ENCODE peak calls at places on chromosome 7, in five cellular contexts. One of them, this sample, is unnamed.

GRCh38 chr7:78953090-78953489 is 500.4 kb downstream of the MAGI2 start:
- DNase-seq in astrocyte of the spinal cord: no peak
- DNase-seq in thoracic aorta: no peak
- DNase-seq in mesendoderm: no peak
- DNase-seq in dorsolateral prefrontal cortex: no peak
- DNase-seq in this sample: no peak

GRCh38 chr7:5607958-5608656 is 173.4 kb downstream of the RNF216 start:
- DNase-seq in dorsolateral prefrontal cortex: no peak
- DNase-seq in thoracic aorta: no peak
- DNase-seq in astrocyte of the spinal cord: no peak
- DNase-seq in mesendoderm: peak
- DNase-seq in this sample: no peak

GRCh38 chr7:96833701-96834453 is 124.2 kb upstream of the SEM1 start:
- DNase-seq in astrocyte of the spinal cord: peak
- DNase-seq in mesendoderm: no peak
- DNase-seq in thoracic aorta: no peak
- DNase-seq in dorsolateral prefrontal cortex: no peak
- DNase-seq in this sample: no peak

GRCh38 chr7:134200970-134201369 is 73.8 kb downstream of the LRGUK start:
- DNase-seq in astrocyte of the spinal cord: no peak
- DNase-seq in dorsolateral prefrontal cortex: no peak
- DNase-seq in mesendoderm: no peak
- DNase-seq in thoracic aorta: no peak
- DNase-seq in this sample: no peak

GRCh38 chr7:151434549-151434948 is 5.4 kb downstream of the CRYGN start:
- DNase-seq in mesendoderm: no peak
- DNase-seq in astrocyte of the spinal cord: no peak
- DNase-seq in thoracic aorta: no peak
- DNase-seq in dorsolateral prefrontal cortex: no peak
- DNase-seq in this sample: no peak

GRCh38 chr7:157113607-157114006 is 25.1 kb upstream of the UBE3C start:
- DNase-seq in mesendoderm: no peak
- DNase-seq in astrocyte of the spinal cord: no peak
- DNase-seq in thoracic aorta: no peak
- DNase-seq in dorsolateral prefrontal cortex: no peak
- DNase-seq in this sample: peak

GRCh38 chr7:143447500-143447899 is 4.2 kb downstream of the TAS2R60 start:
- DNase-seq in thoracic aorta: no peak
- DNase-seq in mesendoderm: no peak
- DNase-seq in astrocyte of the spinal cord: no peak
- DNase-seq in dorsolateral prefrontal cortex: no peak
- DNase-seq in this sample: no peak

GRCh38 chr7:30563326-30563942 is 31.2 kb upstream of the GARS1 start:
- DNase-seq in thoracic aorta: no peak
- DNase-seq in astrocyte of the spinal cord: peak
- DNase-seq in mesendoderm: no peak
- DNase-seq in dorsolateral prefrontal cortex: no peak
- DNase-seq in this sample: no peak

GRCh38 chr7:87218941-87219544 is 489 bp downstream of the TMEM243 start:
- DNase-seq in mesendoderm: peak
- DNase-seq in dorsolateral prefrontal cortex: peak
- DNase-seq in thoracic aorta: no peak
- DNase-seq in astrocyte of the spinal cord: peak
- DNase-seq in this sample: peak

GRCh38 chr7:44066494-44067063 is 1.2 kb upstream of the PGAM2 start:
- DNase-seq in mesendoderm: no peak
- DNase-seq in astrocyte of the spinal cord: no peak
- DNase-seq in thoracic aorta: no peak
- DNase-seq in dorsolateral prefrontal cortex: no peak
- DNase-seq in this sample: peak

GRCh38 chr7:148700693-148701092 is 2.0 kb downstream of the CUL1 start:
- DNase-seq in astrocyte of the spinal cord: peak
- DNase-seq in dorsolateral prefrontal cortex: no peak
- DNase-seq in mesendoderm: peak
- DNase-seq in thoracic aorta: no peak
- DNase-seq in this sample: no peak

GRCh38 chr7:73717025-73717807 is 2.3 kb downstream of the STX1A start:
- DNase-seq in dorsolateral prefrontal cortex: peak
- DNase-seq in astrocyte of the spinal cord: peak
- DNase-seq in mesendoderm: no peak
- DNase-seq in thoracic aorta: no peak
- DNase-seq in this sample: no peak

GRCh38 chr7:81430150-81430549 is 339.7 kb downstream of the HGF start:
- DNase-seq in dorsolateral prefrontal cortex: no peak
- DNase-seq in thoracic aorta: no peak
- DNase-seq in astrocyte of the spinal cord: no peak
- DNase-seq in mesendoderm: peak
- DNase-seq in this sample: no peak

GRCh38 chr7:120805636-120806388 is 52.1 kb downstream of the TSPAN12 start:
- DNase-seq in thoracic aorta: no peak
- DNase-seq in dorsolateral prefrontal cortex: peak
- DNase-seq in mesendoderm: peak
- DNase-seq in astrocyte of the spinal cord: peak
- DNase-seq in this sample: no peak

GRCh38 chr7:142797342-142797798 is 26.6 kb downstream of the PRSS2 start:
- DNase-seq in thoracic aorta: no peak
- DNase-seq in astrocyte of the spinal cord: no peak
- DNase-seq in mesendoderm: peak
- DNase-seq in dorsolateral prefrontal cortex: no peak
- DNase-seq in this sample: peak

GRCh38 chr7:131556055-131556911 is at the start of gene PODXL:
- DNase-seq in dorsolateral prefrontal cortex: no peak
- DNase-seq in astrocyte of the spinal cord: peak
- DNase-seq in thoracic aorta: no peak
- DNase-seq in mesendoderm: peak
- DNase-seq in this sample: peak

DNA sequence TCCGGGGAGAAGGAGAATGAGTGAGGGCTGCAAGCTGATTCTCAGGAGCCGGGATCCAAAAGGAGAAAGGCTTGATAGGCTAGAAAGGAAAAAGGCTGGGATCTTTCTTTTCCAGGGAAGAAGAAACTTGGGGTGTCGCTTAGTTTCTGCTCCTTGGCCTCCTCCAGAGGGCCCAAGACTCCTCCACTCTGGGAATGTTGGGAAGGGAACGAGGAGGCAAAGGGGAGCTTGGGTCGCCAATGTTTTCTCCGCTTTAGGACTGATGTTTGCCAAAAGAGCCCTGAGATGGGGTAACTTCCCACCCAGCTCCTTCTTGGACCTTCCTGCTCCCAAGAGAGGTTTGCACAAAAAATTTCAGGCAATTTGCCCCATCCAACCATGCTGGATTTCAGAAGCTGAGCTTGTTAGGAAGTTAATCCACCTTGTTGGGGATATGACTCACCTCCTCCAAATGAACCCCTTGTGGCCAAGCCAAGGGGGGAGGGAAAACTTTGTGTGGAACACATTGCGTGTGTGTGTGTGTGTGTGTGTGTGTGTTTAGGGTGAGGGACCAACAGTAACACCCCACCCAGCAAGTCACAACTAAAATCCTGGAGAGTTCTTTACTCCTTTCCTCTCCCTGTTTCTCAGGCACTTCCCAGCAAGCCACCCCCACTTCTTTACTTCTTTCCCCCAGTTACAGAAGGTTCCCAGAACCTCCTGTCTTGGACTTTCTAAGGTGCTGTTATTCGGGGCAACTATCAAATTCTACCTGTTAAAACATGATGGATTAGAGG is 8.7 kb upstream of the HOXA2 start:
- DNase-seq in mesendoderm: no peak
- DNase-seq in thoracic aorta: no peak
- DNase-seq in astrocyte of the spinal cord: peak
- DNase-seq in dorsolateral prefrontal cortex: no peak
- DNase-seq in this sample: no peak
- H3K4me3 ChIP-seq in mesendoderm: no peak
- H3K4me3 ChIP-seq in thoracic aorta: peak
- H3K4me3 ChIP-seq in astrocyte of the spinal cord: peak
- H3K4me3 ChIP-seq in dorsolateral prefrontal cortex: no peak
- H3K4me3 ChIP-seq in this sample: no peak

GRCh38 chr7:1514407-1514806 is 10.2 kb upstream of the INTS1 start:
- DNase-seq in astrocyte of the spinal cord: no peak
- DNase-seq in dorsolateral prefrontal cortex: no peak
- DNase-seq in thoracic aorta: no peak
- DNase-seq in mesendoderm: no peak
- DNase-seq in this sample: no peak

GRCh38 chr7:1513657-1514095 is 9.5 kb upstream of the INTS1 start:
- DNase-seq in dorsolateral prefrontal cortex: peak
- DNase-seq in astrocyte of the spinal cord: peak
- DNase-seq in thoracic aorta: no peak
- DNase-seq in mesendoderm: no peak
- DNase-seq in this sample: no peak

GRCh38 chr7:1511829-1512422 is 7.7 kb upstream of the INTS1 start:
- DNase-seq in astrocyte of the spinal cord: no peak
- DNase-seq in thoracic aorta: no peak
- DNase-seq in mesendoderm: no peak
- DNase-seq in dorsolateral prefrontal cortex: no peak
- DNase-seq in this sample: peak

GRCh38 chr7:1514993-1515392 is 10.8 kb upstream of the INTS1 start:
- DNase-seq in astrocyte of the spinal cord: no peak
- DNase-seq in dorsolateral prefrontal cortex: no peak
- DNase-seq in thoracic aorta: no peak
- DNase-seq in mesendoderm: no peak
- DNase-seq in this sample: no peak

DNA sequence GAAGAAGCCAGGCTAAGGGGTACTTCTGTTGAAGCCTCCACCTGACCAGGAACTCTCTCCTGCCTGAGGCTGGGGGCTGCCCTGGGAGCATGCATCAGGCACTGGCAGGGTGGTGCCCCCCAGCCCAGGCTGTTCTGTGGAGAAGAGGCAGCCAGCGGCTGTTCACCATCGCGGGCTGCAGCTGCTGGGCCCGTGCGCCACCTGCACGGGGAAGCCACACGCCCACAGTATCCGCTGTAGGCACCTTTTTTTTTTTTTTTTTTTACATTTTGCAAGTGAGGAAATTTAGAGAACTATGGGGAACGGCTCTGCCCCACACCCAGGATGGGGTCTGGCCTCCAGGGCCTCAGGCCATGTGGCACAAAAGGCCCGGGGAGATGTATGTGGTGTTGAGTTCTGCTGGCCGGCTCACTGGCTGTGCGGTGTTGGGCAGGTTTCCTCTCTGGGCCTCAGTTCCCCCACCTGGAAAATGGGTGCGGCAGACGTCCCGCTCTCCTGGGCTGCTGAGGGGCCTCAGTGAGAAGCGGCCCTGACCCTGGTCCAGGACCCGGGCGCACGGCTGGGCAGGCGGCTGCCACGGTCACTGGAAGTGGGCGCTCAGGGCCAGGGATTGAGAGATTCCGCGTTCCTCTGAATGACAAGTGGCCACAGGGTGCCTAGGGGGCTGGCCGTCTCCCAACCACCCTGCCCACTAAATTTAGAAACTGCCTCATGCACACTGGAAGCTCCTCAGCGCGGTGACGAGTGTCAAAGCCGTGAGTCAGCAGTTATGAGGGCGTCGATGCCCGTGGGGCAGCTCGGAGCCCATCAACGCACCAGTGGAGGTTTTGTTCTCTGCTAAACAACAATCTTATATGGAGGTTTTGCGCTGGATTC is 8.8 kb upstream of the INTS1 start:
- DNase-seq in astrocyte of the spinal cord: peak
- DNase-seq in dorsolateral prefrontal cortex: peak
- DNase-seq in thoracic aorta: peak
- DNase-seq in mesendoderm: no peak
- DNase-seq in this sample: peak
- H3K4me3 ChIP-seq in astrocyte of the spinal cord: no peak
- H3K4me3 ChIP-seq in dorsolateral prefrontal cortex: no peak
- H3K4me3 ChIP-seq in thoracic aorta: peak
- H3K4me3 ChIP-seq in mesendoderm: no peak
- H3K4me3 ChIP-seq in this sample: no peak

GRCh38 chr7:16883918-16884317 is 2.1 kb upstream of the AGR3 start:
- DNase-seq in mesendoderm: no peak
- DNase-seq in dorsolateral prefrontal cortex: no peak
- DNase-seq in astrocyte of the spinal cord: no peak
- DNase-seq in thoracic aorta: no peak
- DNase-seq in this sample: no peak

GRCh38 chr7:16881809-16882208 is at the start of gene AGR3:
- DNase-seq in mesendoderm: no peak
- DNase-seq in dorsolateral prefrontal cortex: no peak
- DNase-seq in thoracic aorta: no peak
- DNase-seq in astrocyte of the spinal cord: no peak
- DNase-seq in this sample: no peak

DNA sequence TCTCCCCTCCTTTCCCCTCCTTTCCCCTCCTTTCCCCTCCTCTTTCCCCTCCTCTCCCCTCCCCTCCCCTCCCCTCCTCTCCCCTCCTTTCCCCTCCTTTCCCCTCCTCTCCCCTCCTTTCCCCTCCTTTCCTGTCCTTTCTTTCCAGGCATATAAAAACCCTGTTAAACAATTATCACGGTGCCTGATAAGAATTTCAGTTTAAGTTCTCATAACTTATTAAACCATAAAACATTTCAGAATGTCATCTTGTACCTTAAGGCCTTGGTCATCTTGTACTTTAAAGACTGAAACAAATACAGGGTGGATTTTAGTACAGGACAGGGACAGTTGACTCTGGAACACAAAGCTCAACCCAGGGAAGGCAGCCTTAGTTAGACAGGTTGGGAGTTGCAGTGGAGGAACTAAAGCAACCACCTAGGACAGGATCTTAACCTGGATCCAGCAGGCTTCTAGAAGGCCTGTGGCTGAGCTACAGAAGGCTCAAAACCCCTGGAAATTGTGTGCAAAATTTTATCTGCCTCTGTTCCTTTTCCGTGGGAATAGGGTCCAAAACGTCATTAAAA is 1.2 kb downstream of the AGR3 start:
- DNase-seq in dorsolateral prefrontal cortex: no peak
- DNase-seq in thoracic aorta: no peak
- DNase-seq in astrocyte of the spinal cord: no peak
- DNase-seq in mesendoderm: no peak
- DNase-seq in this sample: no peak
- H3K4me3 ChIP-seq in dorsolateral prefrontal cortex: no peak
- H3K4me3 ChIP-seq in thoracic aorta: no peak
- H3K4me3 ChIP-seq in astrocyte of the spinal cord: no peak
- H3K4me3 ChIP-seq in mesendoderm: no peak
- H3K4me3 ChIP-seq in this sample: no peak

DNA sequence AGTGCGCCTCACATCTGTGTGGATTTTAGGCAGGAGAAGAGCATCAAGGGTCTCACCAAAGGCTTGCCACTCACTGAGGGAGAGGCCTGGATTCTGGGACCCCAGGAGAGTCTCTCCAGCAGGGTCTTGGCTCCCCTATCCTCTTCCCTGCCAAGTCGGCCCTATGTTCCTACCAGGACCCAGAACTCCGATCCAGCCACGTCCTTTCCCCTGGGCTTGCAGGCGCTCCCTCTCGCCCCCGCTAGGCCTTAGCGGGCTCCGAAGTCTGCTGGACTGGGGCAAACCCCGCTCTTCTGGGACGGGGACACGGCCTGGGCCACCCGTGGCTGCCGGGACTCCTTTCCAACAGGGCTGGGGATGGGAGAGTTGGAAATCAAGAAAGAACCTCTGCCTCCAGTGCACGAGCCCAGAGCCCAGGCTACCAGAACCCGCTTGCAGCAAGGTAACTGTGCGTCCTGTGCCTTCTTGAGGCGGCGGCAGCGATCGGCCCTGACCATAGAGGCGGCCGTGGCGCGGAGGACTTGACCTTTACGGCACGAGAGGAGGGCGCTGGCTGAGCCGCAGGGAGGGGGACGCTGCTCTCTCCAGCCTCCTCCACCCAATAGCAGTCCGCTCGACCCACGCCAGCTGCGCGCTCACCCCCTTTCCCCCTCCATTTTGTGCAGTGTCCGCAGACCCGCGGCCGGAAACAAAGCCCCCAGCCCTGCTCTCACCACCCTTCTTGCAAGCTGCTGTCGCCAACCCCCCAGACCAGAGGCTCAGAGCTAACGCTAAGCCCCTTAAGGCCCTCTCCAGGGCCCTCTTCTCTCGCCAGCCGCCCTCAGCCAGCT is 6.9 kb upstream of the HOXA11 start:
- DNase-seq in thoracic aorta: no peak
- DNase-seq in dorsolateral prefrontal cortex: no peak
- DNase-seq in mesendoderm: peak
- DNase-seq in astrocyte of the spinal cord: no peak
- DNase-seq in this sample: no peak
- H3K4me3 ChIP-seq in thoracic aorta: peak
- H3K4me3 ChIP-seq in dorsolateral prefrontal cortex: no peak
- H3K4me3 ChIP-seq in mesendoderm: no peak
- H3K4me3 ChIP-seq in astrocyte of the spinal cord: no peak
- H3K4me3 ChIP-seq in this sample: no peak

This sample was measured in spleen.